ENCODE peak calls at places on chromosomes 12 and 14, in six cellular contexts. One of them, this sample, is unnamed.

GRCh38 chr14:71855399-71856036 is 76.7 kb upstream of the RGS6 start:
- DNase-seq in myocyte: peak; percentile 78
- DNase-seq in CD4-positive, CD25-positive, alpha-beta regulatory T cell: peak; percentile 7
- DNase-seq in sciatic nerve: peak; percentile 84
- DNase-seq in cerebellum: no peak
- DNase-seq in glomerular endothelial cell: peak; percentile 39
- DNase-seq in this sample: no peak

GRCh38 chr14:64717870-64718269 is 13.6 kb downstream of the PLEKHG3 start:
- DNase-seq in myocyte: peak; percentile 93
- DNase-seq in CD4-positive, CD25-positive, alpha-beta regulatory T cell: no peak
- DNase-seq in sciatic nerve: peak; percentile 58
- DNase-seq in cerebellum: peak; percentile 56
- DNase-seq in glomerular endothelial cell: no peak
- DNase-seq in this sample: no peak

GRCh38 chr14:100582496-100583165 is 4.6 kb downstream of the BEGAIN start:
- DNase-seq in myocyte: no peak
- DNase-seq in CD4-positive, CD25-positive, alpha-beta regulatory T cell: no peak
- DNase-seq in sciatic nerve: peak; percentile 41
- DNase-seq in cerebellum: no peak
- DNase-seq in glomerular endothelial cell: no peak
- DNase-seq in this sample: no peak

GRCh38 chr14:90518941-90519256 is 122.1 kb downstream of the CALM1 start:
- DNase-seq in myocyte: no peak
- DNase-seq in CD4-positive, CD25-positive, alpha-beta regulatory T cell: peak; percentile 10
- DNase-seq in sciatic nerve: no peak
- DNase-seq in cerebellum: no peak
- DNase-seq in glomerular endothelial cell: no peak
- DNase-seq in this sample: no peak

GRCh38 chr12:54759751-54760150 is 94.6 kb upstream of the MUCL1 start:
- DNase-seq in myocyte: peak; percentile 28
- DNase-seq in CD4-positive, CD25-positive, alpha-beta regulatory T cell: no peak
- DNase-seq in sciatic nerve: no peak
- DNase-seq in cerebellum: no peak
- DNase-seq in glomerular endothelial cell: no peak
- DNase-seq in this sample: no peak

GRCh38 chr12:101852998-101853397 is 22.2 kb upstream of the GNPTAB start:
- DNase-seq in myocyte: no peak
- DNase-seq in CD4-positive, CD25-positive, alpha-beta regulatory T cell: no peak
- DNase-seq in sciatic nerve: no peak
- DNase-seq in cerebellum: no peak
- DNase-seq in glomerular endothelial cell: no peak
- DNase-seq in this sample: no peak

GRCh38 chr12:66092559-66093269 is 37.8 kb downstream of the LLPH start:
- DNase-seq in myocyte: peak; percentile 31
- DNase-seq in CD4-positive, CD25-positive, alpha-beta regulatory T cell: no peak
- DNase-seq in sciatic nerve: no peak
- DNase-seq in cerebellum: no peak
- DNase-seq in glomerular endothelial cell: no peak
- DNase-seq in this sample: no peak

GRCh38 chr12:105462841-105463240 is 132.3 kb downstream of the C12orf75 start:
- DNase-seq in myocyte: peak; percentile 26
- DNase-seq in CD4-positive, CD25-positive, alpha-beta regulatory T cell: no peak
- DNase-seq in sciatic nerve: no peak
- DNase-seq in cerebellum: no peak
- DNase-seq in glomerular endothelial cell: no peak
- DNase-seq in this sample: no peak

GRCh38 chr14:28830115-28830534 is 63.5 kb downstream of the FOXG1 start:
- DNase-seq in myocyte: no peak
- DNase-seq in CD4-positive, CD25-positive, alpha-beta regulatory T cell: no peak
- DNase-seq in sciatic nerve: no peak
- DNase-seq in cerebellum: no peak
- DNase-seq in glomerular endothelial cell: no peak
- DNase-seq in this sample: no peak

GRCh38 chr12:71945883-71946282 is 7.2 kb downstream of the TPH2 start:
- DNase-seq in myocyte: no peak
- DNase-seq in CD4-positive, CD25-positive, alpha-beta regulatory T cell: no peak
- DNase-seq in sciatic nerve: no peak
- DNase-seq in cerebellum: no peak
- DNase-seq in glomerular endothelial cell: no peak
- DNase-seq in this sample: no peak

GRCh38 chr14:76958975-76959710 is 69.4 kb downstream of the IRF2BPL start:
- DNase-seq in myocyte: peak; percentile 94
- DNase-seq in CD4-positive, CD25-positive, alpha-beta regulatory T cell: no peak
- DNase-seq in sciatic nerve: no peak
- DNase-seq in cerebellum: no peak
- DNase-seq in glomerular endothelial cell: no peak
- DNase-seq in this sample: no peak

GRCh38 chr12:63420206-63420644 is 248.1 kb downstream of the DPY19L2 start:
- DNase-seq in myocyte: peak; percentile 53
- DNase-seq in CD4-positive, CD25-positive, alpha-beta regulatory T cell: no peak
- DNase-seq in sciatic nerve: no peak
- DNase-seq in cerebellum: no peak
- DNase-seq in glomerular endothelial cell: peak; percentile 73
- DNase-seq in this sample: no peak

GRCh38 chr12:48201091-48201490 is 2.0 kb downstream of the OR10AD1 start:
- DNase-seq in myocyte: no peak
- DNase-seq in CD4-positive, CD25-positive, alpha-beta regulatory T cell: no peak
- DNase-seq in sciatic nerve: no peak
- DNase-seq in cerebellum: no peak
- DNase-seq in glomerular endothelial cell: no peak
- DNase-seq in this sample: no peak

GRCh38 chr12:80195143-80195726 is 95.9 kb downstream of the OTOGL start:
- DNase-seq in myocyte: peak; percentile 67
- DNase-seq in CD4-positive, CD25-positive, alpha-beta regulatory T cell: no peak
- DNase-seq in sciatic nerve: no peak
- DNase-seq in cerebellum: no peak
- DNase-seq in glomerular endothelial cell: peak; percentile 55
- DNase-seq in this sample: no peak

GRCh38 chr12:18461738-18462137 is 200.4 kb downstream of the PIK3C2G start:
- DNase-seq in myocyte: no peak
- DNase-seq in CD4-positive, CD25-positive, alpha-beta regulatory T cell: no peak
- DNase-seq in sciatic nerve: no peak
- DNase-seq in cerebellum: no peak
- DNase-seq in glomerular endothelial cell: no peak
- DNase-seq in this sample: no peak

GRCh38 chr12:124750149-124750656 is 113.5 kb downstream of the SCARB1 start:
- DNase-seq in myocyte: no peak
- DNase-seq in CD4-positive, CD25-positive, alpha-beta regulatory T cell: no peak
- DNase-seq in sciatic nerve: no peak
- DNase-seq in cerebellum: no peak
- DNase-seq in glomerular endothelial cell: no peak
- DNase-seq in this sample: no peak

GRCh38 chr12:93453633-93454032 is 11.9 kb upstream of the UBE2N start:
- DNase-seq in myocyte: no peak
- DNase-seq in CD4-positive, CD25-positive, alpha-beta regulatory T cell: no peak
- DNase-seq in sciatic nerve: no peak
- DNase-seq in cerebellum: no peak
- DNase-seq in glomerular endothelial cell: no peak
- DNase-seq in this sample: no peak

GRCh38 chr14:50050171-50050570 is 66.2 kb downstream of the VCPKMT start:
- DNase-seq in myocyte: no peak
- DNase-seq in CD4-positive, CD25-positive, alpha-beta regulatory T cell: no peak
- DNase-seq in sciatic nerve: no peak
- DNase-seq in cerebellum: no peak
- DNase-seq in glomerular endothelial cell: no peak
- DNase-seq in this sample: no peak

GRCh38 chr12:123267335-123267920 is 4.2 kb downstream of the CDK2AP1 start:
- DNase-seq in myocyte: no peak
- DNase-seq in CD4-positive, CD25-positive, alpha-beta regulatory T cell: no peak
- DNase-seq in sciatic nerve: no peak
- DNase-seq in cerebellum: no peak
- DNase-seq in glomerular endothelial cell: no peak
- DNase-seq in this sample: no peak

GRCh38 chr14:102079700-102079979 is 7.2 kb downstream of the HSP90AA1 start:
- DNase-seq in myocyte: no peak
- DNase-seq in CD4-positive, CD25-positive, alpha-beta regulatory T cell: no peak
- DNase-seq in sciatic nerve: no peak
- DNase-seq in cerebellum: no peak
- DNase-seq in glomerular endothelial cell: no peak
- DNase-seq in this sample: no peak

GRCh38 chr12:124713436-124714082 is 146.1 kb upstream of the NCOR2 start:
- DNase-seq in myocyte: no peak
- DNase-seq in CD4-positive, CD25-positive, alpha-beta regulatory T cell: no peak
- DNase-seq in sciatic nerve: no peak
- DNase-seq in cerebellum: no peak
- DNase-seq in glomerular endothelial cell: peak; percentile 94
- DNase-seq in this sample: no peak

GRCh38 chr14:35116242-35116641 is 5.5 kb downstream of the PPP2R3C start:
- DNase-seq in myocyte: no peak
- DNase-seq in CD4-positive, CD25-positive, alpha-beta regulatory T cell: no peak
- DNase-seq in sciatic nerve: no peak
- DNase-seq in cerebellum: no peak
- DNase-seq in glomerular endothelial cell: no peak
- DNase-seq in this sample: no peak

GRCh38 chr12:78489990-78490389 is 374.6 kb upstream of the SYT1 start:
- DNase-seq in myocyte: no peak
- DNase-seq in CD4-positive, CD25-positive, alpha-beta regulatory T cell: no peak
- DNase-seq in sciatic nerve: no peak
- DNase-seq in cerebellum: no peak
- DNase-seq in glomerular endothelial cell: no peak
- DNase-seq in this sample: no peak

GRCh38 chr14:101196795-101197590 is 293.5 kb upstream of the RTL1 start:
- DNase-seq in myocyte: no peak
- DNase-seq in CD4-positive, CD25-positive, alpha-beta regulatory T cell: no peak
- DNase-seq in sciatic nerve: peak; percentile 63
- DNase-seq in cerebellum: no peak
- DNase-seq in glomerular endothelial cell: no peak
- DNase-seq in this sample: no peak

GRCh38 chr14:54362759-54363437 is 33.9 kb upstream of the CDKN3 start:
- DNase-seq in myocyte: no peak
- DNase-seq in CD4-positive, CD25-positive, alpha-beta regulatory T cell: no peak
- DNase-seq in sciatic nerve: no peak
- DNase-seq in cerebellum: no peak
- DNase-seq in glomerular endothelial cell: no peak
- DNase-seq in this sample: no peak

GRCh38 chr14:73746540-73747385 is 32.6 kb upstream of the PNMA1 start:
- DNase-seq in myocyte: no peak
- DNase-seq in CD4-positive, CD25-positive, alpha-beta regulatory T cell: no peak
- DNase-seq in sciatic nerve: no peak
- DNase-seq in cerebellum: no peak
- DNase-seq in glomerular endothelial cell: no peak
- DNase-seq in this sample: no peak

GRCh38 chr12:19248929-19249602 is 119.5 kb downstream of the PLEKHA5 start:
- DNase-seq in myocyte: no peak
- DNase-seq in CD4-positive, CD25-positive, alpha-beta regulatory T cell: no peak
- DNase-seq in sciatic nerve: no peak
- DNase-seq in cerebellum: no peak
- DNase-seq in glomerular endothelial cell: no peak
- DNase-seq in this sample: no peak

This sample was measured in activated gamma-delta T cell.